ENCODE peak calls at places on chromosomes 11 and 22, in seven cellular contexts. O is tibial nerve; U is CD8-positive, alpha-beta memory T cell; H is BE2C; L is testis; I is SK-N-SH; J is HepG2. M is an unnamed sample. For H3K9me3, the result is how much of the 10 kb centered on the place peaks cover.

GRCh38 chr11:69894126-69895047 is 75.2 kb upstream of the FGF3 start:
- DNase-seq in O (no peak), U (no peak), H (peak), L (no peak), I (no peak), J (no peak), M (no peak)

GRCh38 chr11:133952199-133953190 is 4.3 kb downstream of the IGSF9B start:
- DNase-seq in O (no peak), U (no peak), H (peak), L (no peak), I (no peak), J (no peak), M (no peak)

GRCh38 chr11:115317428-115318185 is 186.6 kb downstream of the CADM1 start:
- DNase-seq in O (no peak), U (no peak), H (no peak), L (no peak), I (no peak), J (no peak), M (no peak)

GRCh38 chr11:78669249-78669648 is 94.6 kb upstream of the NARS2 start:
- DNase-seq in O (no peak), U (no peak), H (no peak), L (no peak), I (no peak), J (no peak), M (no peak)

GRCh38 chr11:119389611-119390254 is 8.2 kb upstream of the USP2 start:
- DNase-seq in O (no peak), U (no peak), H (peak), L (no peak), I (no peak), J (no peak), M (no peak)

GRCh38 chr11:117443269-117444186 is 115.9 kb downstream of the CEP164 start:
- DNase-seq in O (peak), U (no peak), H (peak), L (peak), I (peak), J (peak), M (no peak)

GRCh38 chr11:27373856-27374602 is 11.0 kb upstream of the CCDC34 start:
- DNase-seq in O (no peak), U (no peak), H (no peak), L (no peak), I (no peak), J (peak), M (no peak)

GRCh38 chr11:120017582-120017981 is 120.3 kb downstream of the TRIM29 start:
- DNase-seq in O (no peak), U (no peak), H (no peak), L (no peak), I (peak), J (no peak), M (no peak)

GRCh38 chr22:37546436-37547248 is 13.6 kb upstream of the CDC42EP1 start:
- DNase-seq in O (no peak), U (no peak), H (no peak), L (peak), I (no peak), J (peak), M (no peak)

GRCh38 chr11:122399375-122399774 is 256.1 kb upstream of the UBASH3B start:
- DNase-seq in O (no peak), U (no peak), H (no peak), L (no peak), I (no peak), J (no peak), M (no peak)

GRCh38 chr11:47185305-47186075 is 744 bp downstream of the PACSIN3 start:
- DNase-seq in O (peak), U (no peak), H (no peak), L (no peak), I (peak), J (peak), M (no peak)

GRCh38 chr11:35040221-35040942 is 98.6 kb upstream of the CD44 start:
- DNase-seq in O (no peak), U (peak), H (no peak), L (no peak), I (no peak), J (no peak), M (peak)

GRCh38 chr11:110243804-110244203 is 52.6 kb downstream of the RDX start:
- DNase-seq in O (no peak), U (no peak), H (no peak), L (no peak), I (no peak), J (no peak), M (no peak)

GRCh38 chr11:75380716-75381420 is 18.4 kb upstream of the RPS3 start:
- DNase-seq in O (no peak), U (no peak), H (no peak), L (no peak), I (no peak), J (peak), M (no peak)

GRCh38 chr11:126061707-126062678 is 673 bp downstream of the CDON start:
- DNase-seq in O (no peak), U (peak), H (peak), L (peak), I (peak), J (peak), M (peak)

GRCh38 chr11:126474220-126474619 is 118.7 kb downstream of the ST3GAL4 start:
- DNase-seq in O (no peak), U (no peak), H (no peak), L (peak), I (no peak), J (peak), M (no peak)

GRCh38 chr11:75771646-75772410 is 3.2 kb downstream of the DGAT2 start:
- DNase-seq in O (no peak), U (no peak), H (no peak), L (no peak), I (no peak), J (no peak), M (no peak)

GRCh38 chr11:11569936-11570491 is 51.8 kb downstream of the GALNT18 start:
- DNase-seq in O (peak), U (no peak), H (no peak), L (peak), I (no peak), J (no peak), M (no peak)

GRCh38 chr11:3353066-3353465 is 25.9 kb downstream of the ZNF195 start:
- DNase-seq in O (no peak), U (no peak), H (no peak), L (no peak), I (no peak), J (no peak), M (no peak)

GRCh38 chr11:3359092-3359824 is 19.7 kb downstream of the ZNF195 start:
- DNase-seq in O (no peak), U (no peak), H (no peak), L (no peak), I (no peak), J (no peak), M (no peak)

GRCh38 chr11:3357994-3358676 is 20.8 kb downstream of the ZNF195 start:
- DNase-seq in O (no peak), U (no peak), H (no peak), L (no peak), I (no peak), J (no peak), M (no peak)

GRCh38 chr11:3357302-3357701 is 21.6 kb downstream of the ZNF195 start:
- DNase-seq in O (no peak), U (no peak), H (no peak), L (no peak), I (no peak), J (no peak), M (no peak)

DNA sequence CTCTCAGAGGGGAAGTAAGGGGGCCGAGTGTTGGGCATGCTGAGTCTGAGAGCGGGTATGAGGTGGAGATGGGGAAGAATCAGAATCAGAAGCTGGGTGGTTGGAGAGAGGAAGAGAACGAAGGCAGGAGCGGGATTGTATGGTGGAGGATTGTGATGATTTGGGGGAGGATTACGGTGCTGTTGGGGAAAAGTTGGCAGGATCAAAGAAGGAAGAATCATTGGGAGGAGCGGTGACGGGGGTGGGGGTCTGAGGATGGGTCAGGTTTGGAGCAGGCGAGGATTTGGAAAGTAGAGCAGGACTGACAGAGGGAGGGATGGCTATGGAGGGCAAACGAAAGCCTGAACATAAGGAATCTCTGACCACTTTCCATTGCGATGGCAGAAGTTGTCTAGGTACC is 22.1 kb downstream of the ZNF195 start:
- DNase-seq in O (no peak), U (no peak), H (no peak), L (no peak), I (no peak), J (no peak), M (no peak)
- H3K9me3 ChIP-seq in O (under half), U (half or more), H (under half), L (under half), I (under half), J (half or more), M (under half)

DNA sequence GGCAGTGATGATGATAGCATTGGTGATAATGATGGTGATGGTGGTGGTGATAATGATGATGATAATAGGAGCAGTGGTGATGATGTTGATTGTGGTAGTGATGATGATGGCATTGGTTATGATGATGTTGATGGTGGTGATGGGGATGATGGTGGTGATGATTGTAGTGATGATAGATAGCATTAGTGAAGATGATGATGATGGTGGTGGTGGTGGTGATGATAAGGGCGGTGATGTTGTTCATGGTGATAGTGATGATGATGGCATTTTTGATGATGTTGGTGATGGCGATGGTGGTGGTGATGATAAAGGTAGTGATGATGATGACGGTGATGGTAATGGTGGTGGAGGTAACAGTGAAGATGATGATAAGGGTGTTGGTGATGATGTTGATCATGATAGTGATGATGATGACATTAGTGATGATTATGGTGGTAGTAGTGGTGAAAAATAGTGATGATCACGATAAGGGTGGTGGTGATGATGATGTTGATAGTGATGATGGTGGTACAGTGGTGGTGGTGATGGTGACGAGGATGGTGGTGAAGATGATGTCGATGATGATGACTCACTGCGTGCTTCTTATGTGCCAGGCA is 93.0 kb downstream of the MPPED1 start:
- DNase-seq in O (no peak), U (no peak), H (no peak), L (no peak), I (no peak), J (no peak), M (no peak)
- H3K9me3 ChIP-seq in O (under half), U (under half), H (under half), L (under half), I (under half), J (under half), M (under half)

GRCh38 chr22:49180683-49181024 is 647.0 kb downstream of the BRD1 start:
- DNase-seq in O (no peak), U (no peak), H (no peak), L (no peak), I (no peak), J (no peak), M (no peak)

GRCh38 chr22:49179886-49180682 is 647.6 kb downstream of the BRD1 start:
- DNase-seq in O (no peak), U (no peak), H (no peak), L (no peak), I (no peak), J (no peak), M (no peak)

GRCh38 chr22:49178246-49179005 is 649.2 kb downstream of the BRD1 start:
- DNase-seq in O (no peak), U (no peak), H (no peak), L (no peak), I (no peak), J (no peak), M (no peak)

GRCh38 chr22:49177666-49178065 is 650.0 kb downstream of the BRD1 start:
- DNase-seq in O (no peak), U (no peak), H (no peak), L (no peak), I (no peak), J (no peak), M (no peak)

DNA sequence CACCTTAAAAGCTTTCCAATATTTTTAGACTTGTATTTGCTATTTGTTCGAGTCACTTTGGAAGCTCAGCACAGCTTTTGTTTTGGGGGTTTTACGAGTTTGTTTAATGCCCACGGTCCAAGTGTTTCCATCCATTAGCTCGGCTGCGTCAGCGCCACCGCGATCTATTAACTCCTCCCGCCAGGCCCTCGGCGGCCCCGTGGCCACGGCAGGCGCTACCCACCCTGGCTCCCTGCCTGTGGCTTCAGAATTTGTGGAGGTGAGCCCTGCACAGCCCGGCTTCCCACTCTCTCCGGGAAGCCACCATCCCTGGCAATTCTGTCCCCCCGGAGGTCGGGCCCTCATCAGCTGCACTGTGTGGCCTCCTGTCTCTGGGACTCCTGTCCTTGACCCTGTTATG is 648.5 kb downstream of the BRD1 start:
- DNase-seq in O (no peak), U (no peak), H (no peak), L (no peak), I (no peak), J (no peak), M (no peak)
- H3K9me3 ChIP-seq in O (under half), U (under half), H (under half), L (under half), I (under half), J (under half), M (under half)

GRCh38 chr11:112049777-112050176 is 24.0 kb downstream of the PIH1D2 start:
- DNase-seq in O (no peak), U (no peak), H (no peak), L (no peak), I (no peak), J (no peak), M (no peak)
- H3K9me3 ChIP-seq in O (under half), U (under half), H (under half), L (under half), I (under half), J (under half), M (under half)

GRCh38 chr11:100799445-100799844 is 112.4 kb downstream of the ARHGAP42 start:
- DNase-seq in O (no peak), U (no peak), H (no peak), L (no peak), I (no peak), J (no peak), M (no peak)
- H3K9me3 ChIP-seq in O (under half), U (under half), H (under half), L (under half), I (under half), J (under half), M (under half)

GRCh38 chr11:72129381-72129780 is 6.1 kb upstream of the FOLR3 start:
- DNase-seq in O (no peak), U (no peak), H (no peak), L (no peak), I (no peak), J (no peak), M (no peak)
- H3K9me3 ChIP-seq in O (under half), U (under half), H (under half), L (under half), I (under half), J (under half), M (under half)

GRCh38 chr11:1670928-1671371 is 26.0 kb upstream of the KRTAP5-6 start:
- DNase-seq in O (no peak), U (no peak), H (no peak), L (peak), I (no peak), J (no peak), M (no peak)

GRCh38 chr11:1672613-1673400 is 24.2 kb upstream of the KRTAP5-6 start:
- DNase-seq in O (no peak), U (no peak), H (no peak), L (peak), I (no peak), J (no peak), M (no peak)

GRCh38 chr11:1673841-1674193 is 23.2 kb upstream of the KRTAP5-6 start:
- DNase-seq in O (no peak), U (no peak), H (no peak), L (no peak), I (no peak), J (peak), M (no peak)

GRCh38 chr11:1669546-1670218 is 27.3 kb upstream of the KRTAP5-6 start:
- DNase-seq in O (no peak), U (no peak), H (no peak), L (peak), I (peak), J (no peak), M (no peak)

DNA sequence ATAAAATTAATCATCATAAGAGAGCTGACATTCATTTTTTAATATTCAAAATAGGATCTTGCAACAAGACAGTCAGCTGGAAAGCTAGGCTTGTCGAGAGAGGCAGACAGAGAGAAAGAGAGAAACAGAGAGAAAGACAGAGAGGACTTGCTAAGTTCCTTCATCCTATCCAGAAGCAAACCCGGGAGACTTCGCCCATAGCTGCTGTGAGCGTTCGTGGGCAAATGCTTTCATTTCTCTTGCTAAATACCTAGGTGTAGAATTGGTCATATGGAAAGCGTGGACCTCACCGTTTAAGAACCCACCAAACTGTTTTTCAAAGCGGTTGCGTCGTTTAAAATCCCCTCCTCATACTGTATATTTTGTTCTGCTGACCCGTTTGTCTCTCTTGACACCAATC is 25.3 kb upstream of the KRTAP5-6 start:
- DNase-seq in O (no peak), U (no peak), H (no peak), L (no peak), I (no peak), J (no peak), M (no peak)
- H3K9me3 ChIP-seq in O (under half), U (under half), H (under half), L (under half), I (under half), J (under half), M (under half)